ENCODE peak calls at places on chromosomes 7 and 10, in eight cellular contexts. Z is IMR-90, K is SK-N-SH, W is tibial artery, B is colonic mucosa, F is thoracic aorta, I is ascending aorta, J is pancreas. T is an unnamed sample.

GRCh38 chr10:129775681-129776080 is 188.4 kb downstream of the EBF3 start:
- DNase-seq in Z (no peak), K (no peak), W (peak; percentile 11), B (no peak), F (no peak), I (peak; percentile 41), J (no peak), T (no peak)

GRCh38 chr7:42572046-42572445 is 335.0 kb upstream of the GLI3 start:
- DNase-seq in Z (no peak), K (no peak), W (no peak), B (no peak), F (no peak), I (no peak), J (no peak), T (no peak)

GRCh38 chr10:12534824-12535223 is 185.5 kb downstream of the CAMK1D start:
- DNase-seq in Z (peak; percentile 35), K (peak; percentile 77), W (no peak), B (no peak), F (no peak), I (no peak), J (no peak), T (no peak)

GRCh38 chr10:47218803-47219202 is 81.2 kb upstream of the GDF10 start:
- DNase-seq in Z (no peak), K (no peak), W (no peak), B (no peak), F (no peak), I (no peak), J (no peak), T (no peak)

GRCh38 chr7:101985646-101986199 is 168.3 kb downstream of the CUX1 start:
- DNase-seq in Z (no peak), K (no peak), W (no peak), B (no peak), F (no peak), I (no peak), J (no peak), T (no peak)

GRCh38 chr10:30625110-30625509 is 4.4 kb downstream of the LYZL2 start:
- DNase-seq in Z (peak; percentile 60), K (no peak), W (no peak), B (no peak), F (no peak), I (no peak), J (no peak), T (no peak)

GRCh38 chr10:49371967-49372366 is 23.9 kb downstream of the DRGX start:
- DNase-seq in Z (no peak), K (no peak), W (no peak), B (no peak), F (no peak), I (no peak), J (no peak), T (no peak)

GRCh38 chr7:149690688-149691446 is 82.5 kb downstream of the ZNF467 start:
- DNase-seq in Z (peak; percentile 71), K (peak; percentile 54), W (no peak), B (peak; percentile 29), F (no peak), I (no peak), J (no peak), T (peak; percentile 70)

GRCh38 chr7:50793115-50793946 is 10.6 kb upstream of the GRB10 start:
- DNase-seq in Z (peak; percentile 36), K (peak; percentile 67), W (peak; percentile 59), B (peak; percentile 77), F (no peak), I (peak; percentile 80), J (peak; percentile 86), T (peak; percentile 76)

GRCh38 chr10:1367938-1368697 is 311.9 kb downstream of the WDR37 start:
- DNase-seq in Z (no peak), K (peak; percentile 17), W (no peak), B (peak; percentile 5), F (no peak), I (peak; percentile 34), J (no peak), T (no peak)

GRCh38 chr7:1175967-1176851 is 16.2 kb upstream of the ZFAND2A start:
- DNase-seq in Z (peak; percentile 52), K (peak; percentile 93), W (peak; percentile 76), B (peak; percentile 94), F (peak; percentile 48), I (peak; percentile 88), J (peak; percentile 77), T (peak; percentile 90)

GRCh38 chr10:31622993-31623392 is 304.0 kb downstream of the ZEB1 start:
- DNase-seq in Z (peak; percentile 73), K (no peak), W (peak; percentile 37), B (no peak), F (no peak), I (no peak), J (no peak), T (no peak)

GRCh38 chr7:32871624-32872371 is 19.8 kb downstream of the KBTBD2 start:
- DNase-seq in Z (no peak), K (no peak), W (no peak), B (no peak), F (no peak), I (no peak), J (no peak), T (no peak)

GRCh38 chr7:22348379-22348778 is 8.6 kb downstream of the RAPGEF5 start:
- DNase-seq in Z (no peak), K (no peak), W (no peak), B (no peak), F (no peak), I (no peak), J (no peak), T (no peak)

GRCh38 chr7:22344655-22345054 is 12.3 kb downstream of the RAPGEF5 start:
- DNase-seq in Z (no peak), K (no peak), W (no peak), B (no peak), F (no peak), I (no peak), J (no peak), T (no peak)

GRCh38 chr7:22343612-22344011 is 13.3 kb downstream of the RAPGEF5 start:
- DNase-seq in Z (no peak), K (no peak), W (no peak), B (no peak), F (no peak), I (no peak), J (no peak), T (no peak)

GRCh38 chr7:22343071-22343470 is 13.9 kb downstream of the RAPGEF5 start:
- DNase-seq in Z (no peak), K (no peak), W (no peak), B (no peak), F (no peak), I (no peak), J (no peak), T (no peak)

GRCh38 chr7:22346383-22347107 is 10.4 kb downstream of the RAPGEF5 start:
- DNase-seq in Z (no peak), K (no peak), W (no peak), B (no peak), F (no peak), I (no peak), J (no peak), T (no peak)
- H3K9me3 ChIP-seq in Z (no peaks in the 10 kb centered on the region), K (no peaks in the 10 kb centered on the region), W (no peaks in the 10 kb centered on the region), B (no peaks in the 10 kb centered on the region), F (no peaks in the 10 kb centered on the region), I (no peaks in the 10 kb centered on the region), J (no peaks in the 10 kb centered on the region), T (no peaks in the 10 kb centered on the region)

DNA sequence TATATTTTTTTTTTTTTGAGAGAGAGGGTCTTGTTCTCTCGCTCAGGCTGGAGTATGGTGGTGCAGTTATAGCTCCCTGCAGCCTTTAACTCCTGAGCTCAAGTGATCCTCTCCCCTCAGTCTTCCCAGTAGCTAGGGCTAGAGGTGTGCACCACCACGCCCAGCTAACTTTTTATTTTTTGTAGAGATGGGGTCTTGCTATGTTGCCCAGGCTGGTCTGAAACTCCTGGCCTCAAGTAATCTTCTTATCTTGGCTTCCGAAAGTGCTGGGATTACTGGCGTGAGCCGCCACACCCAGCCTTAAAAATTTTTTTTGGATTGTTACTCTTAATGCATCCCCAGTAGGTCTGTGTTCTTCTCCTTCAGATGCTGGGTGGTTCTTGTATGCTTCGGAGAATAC is 4.2 kb downstream of the UBTD1 start:
- DNase-seq in Z (no peak), K (no peak), W (no peak), B (no peak), F (no peak), I (no peak), J (no peak), T (no peak)
- TF ChIP-seq CTCF in Z (no peak), K (no peak), W (no peak), B (no peak), F (no peak), I (no peak), J (no peak), T (no peak)

GRCh38 chr10:21584834-21585530 is 51.0 kb downstream of the MLLT10 start:
- DNase-seq in Z (no peak), K (no peak), W (no peak), B (no peak), F (no peak), I (no peak), J (no peak), T (no peak)

DNA sequence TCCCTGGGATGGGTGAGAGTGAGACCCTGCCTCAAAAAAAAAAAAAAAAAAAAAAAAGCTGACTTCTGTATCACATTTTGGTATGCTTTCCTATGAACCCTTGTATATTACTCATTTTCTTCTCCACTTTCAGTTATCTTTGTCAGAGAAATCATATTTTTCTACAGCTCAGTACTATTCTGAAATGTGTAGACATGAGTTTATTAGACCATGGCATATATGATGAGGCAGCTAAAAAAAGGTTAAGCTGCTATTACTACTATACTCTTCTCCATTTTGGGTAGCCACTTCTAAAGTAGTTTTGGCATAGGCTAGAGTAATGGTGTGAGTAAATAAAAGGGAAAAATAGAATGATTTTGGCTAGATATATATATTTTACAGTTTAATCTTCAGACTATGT is 53.4 kb downstream of the MLLT10 start:
- DNase-seq in Z (no peak), K (no peak), W (no peak), B (no peak), F (no peak), I (no peak), J (no peak), T (no peak)
- H3K4me1 ChIP-seq in Z (no peaks in the 10 kb centered on the region), K (no peaks in the 10 kb centered on the region), W (no peaks in the 10 kb centered on the region), B (no peaks in the 10 kb centered on the region), F (no peaks in the 10 kb centered on the region), I (peaks cover 4% of the 10 kb centered on the region), J (no peaks in the 10 kb centered on the region), T (peaks cover under 1% of the 10 kb centered on the region)

GRCh38 chr7:14069961-14070360 is 80.5 kb upstream of the ETV1 start:
- DNase-seq in Z (no peak), K (no peak), W (no peak), B (no peak), F (no peak), I (no peak), J (no peak), T (no peak)

GRCh38 chr7:14073543-14073942 is 84.1 kb upstream of the ETV1 start:
- DNase-seq in Z (no peak), K (no peak), W (no peak), B (no peak), F (no peak), I (no peak), J (no peak), T (no peak)

GRCh38 chr7:14073988-14074387 is 84.5 kb upstream of the ETV1 start:
- DNase-seq in Z (no peak), K (no peak), W (no peak), B (no peak), F (no peak), I (no peak), J (no peak), T (no peak)

DNA sequence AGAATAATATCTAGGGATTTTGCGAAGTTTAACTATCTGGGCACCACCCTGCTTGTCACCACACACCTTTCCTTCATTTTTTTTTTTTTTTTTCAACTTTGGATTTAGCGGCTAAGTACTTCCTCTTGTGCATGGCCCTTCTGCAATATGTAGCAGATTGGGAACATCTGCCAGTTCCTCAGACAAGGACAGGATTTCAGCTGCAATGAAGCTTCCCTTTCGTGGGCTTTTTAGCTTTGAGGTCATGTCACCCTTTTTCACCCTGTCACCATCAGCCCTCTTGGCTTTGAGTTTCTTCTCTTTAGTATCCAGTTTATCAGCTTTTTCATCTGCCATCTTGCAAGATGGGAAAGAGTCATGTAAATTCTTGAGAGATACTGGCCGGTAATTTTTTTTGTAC is 81.6 kb upstream of the ETV1 start:
- DNase-seq in Z (no peak), K (no peak), W (no peak), B (no peak), F (no peak), I (no peak), J (no peak), T (no peak)
- H3K9me3 ChIP-seq in Z (no peaks in the 10 kb centered on the region), K (no peaks in the 10 kb centered on the region), W (no peaks in the 10 kb centered on the region), B (no peaks in the 10 kb centered on the region), F (no peaks in the 10 kb centered on the region), I (no peaks in the 10 kb centered on the region), J (no peaks in the 10 kb centered on the region), T (no peaks in the 10 kb centered on the region)